ENCODE peak calls at places on chromosomes 2 and 18, in eight cellular contexts. D is AG10803; G is stimulated activated CD4-positive, alpha-beta T cell treated with anti-CD3 and anti-CD28 coated beads, Interleukin-15, amount 100 ng/mL, for 24 hours; W is right lobe of liver; F is NCI-H1930; Z is substantia nigra; M is hypothalamus; Y is NCI-H2081. C is an unnamed sample.

GRCh38 chr2:143231257-143231650 is 102.0 kb downstream of the ARHGAP15 start:
- DNase-seq in Y (no peak), Z (no peak), F (no peak), M (no peak), G (no peak), W (no peak), D (no peak), C (no peak)

GRCh38 chr2:48145845-48146452 is 239.7 kb upstream of the FBXO11 start:
- DNase-seq in W (no peak), G (no peak), D (no peak), F (no peak), Y (no peak), M (no peak), Z (no peak), C (no peak)

GRCh38 chr2:30421026-30421425 is 26.0 kb upstream of the LCLAT1 start:
- DNase-seq in W (no peak), F (no peak), M (no peak), Z (no peak), G (peak), D (no peak), Y (no peak), C (no peak)

GRCh38 chr2:206981739-206982336 is 42.5 kb downstream of the CPO start:
- DNase-seq in M (peak), W (peak), Z (peak), Y (peak), D (peak), F (peak), G (peak), C (no peak)

GRCh38 chr2:53040536-53041229 is 726.9 kb upstream of the CHAC2 start:
- DNase-seq in G (no peak), F (no peak), Z (no peak), D (no peak), Y (no peak), M (no peak), W (no peak), C (no peak)

GRCh38 chr2:239249781-239250180 is 151.0 kb downstream of the HDAC4 start:
- DNase-seq in F (no peak), Z (peak), Y (peak), G (no peak), M (no peak), D (peak), W (peak), C (peak)

GRCh38 chr2:9982248-9982647 is 30.8 kb downstream of the GRHL1 start:
- DNase-seq in D (peak), M (no peak), F (no peak), Z (no peak), W (no peak), G (no peak), Y (no peak), C (no peak)

GRCh38 chr2:156182132-156182531 is 150.4 kb downstream of the NR4A2 start:
- DNase-seq in M (no peak), F (no peak), D (no peak), W (no peak), Z (no peak), Y (peak), G (no peak), C (no peak)

GRCh38 chr18:39453882-39454281 is 1888.3 kb upstream of the CELF4 start:
- DNase-seq in G (no peak), D (peak), Y (peak), F (no peak), W (no peak), Z (no peak), M (no peak), C (no peak)

GRCh38 chr2:46814160-46814559 is 101.4 kb downstream of the MCFD2 start:
- DNase-seq in Z (no peak), D (peak), F (no peak), M (no peak), G (no peak), Y (no peak), W (peak), C (peak)

GRCh38 chr2:25379535-25379934 is 37.8 kb upstream of the DNMT3A start:
- DNase-seq in Y (no peak), Z (no peak), W (no peak), M (no peak), F (no peak), G (no peak), D (no peak), C (no peak)

GRCh38 chr2:177693658-177694334 is 301.2 kb downstream of the AGPS start:
- DNase-seq in G (no peak), Z (no peak), F (no peak), M (no peak), D (no peak), Y (no peak), W (no peak), C (no peak)

GRCh38 chr18:10659000-10659399 is 133.2 kb downstream of the NAPG start:
- DNase-seq in G (no peak), Y (peak), Z (no peak), F (peak), M (no peak), W (no peak), D (no peak), C (no peak)

GRCh38 chr2:227717687-227718567 is at the start of gene SLC19A3:
- DNase-seq in W (peak), Z (peak), G (peak), F (peak), Y (peak), M (peak), D (peak), C (peak)

GRCh38 chr2:64649626-64650025 is 4.1 kb downstream of the SERTAD2 start:
- DNase-seq in M (no peak), W (peak), Y (no peak), G (no peak), Z (no peak), D (no peak), F (no peak), C (peak)

GRCh38 chr18:27609221-27609620 is 424.1 kb upstream of the CHST9 start:
- DNase-seq in F (no peak), D (no peak), Y (no peak), G (no peak), Z (no peak), M (no peak), W (no peak), C (no peak)

GRCh38 chr18:32455346-32455745 is 15.3 kb downstream of the GAREM1 start:
- DNase-seq in W (no peak), F (no peak), D (no peak), G (no peak), Y (no peak), M (no peak), Z (no peak), C (no peak)

GRCh38 chr2:17146358-17146757 is 371.9 kb downstream of the RAD51AP2 start:
- DNase-seq in Z (no peak), G (no peak), M (no peak), D (no peak), Y (no peak), F (no peak), W (no peak), C (no peak)

GRCh38 chr2:109458512-109458911 is 155.3 kb downstream of the SEPTIN10 start:
- DNase-seq in M (no peak), D (no peak), F (no peak), Z (no peak), W (no peak), G (no peak), Y (no peak), C (no peak)

GRCh38 chr18:30696201-30696600 is 346.3 kb downstream of the DSC3 start:
- DNase-seq in Z (no peak), G (no peak), D (no peak), M (no peak), F (no peak), Y (no peak), W (no peak), C (no peak)

GRCh38 chr2:60556441-60556997 is 3.1 kb upstream of the BCL11A start:
- DNase-seq in W (no peak), Z (no peak), G (no peak), D (no peak), Y (peak), F (no peak), M (no peak), C (peak)

GRCh38 chr2:23633966-23634365 is 249.0 kb downstream of the KLHL29 start:
- DNase-seq in W (no peak), D (no peak), Y (no peak), Z (no peak), M (no peak), F (no peak), G (no peak), C (no peak)

GRCh38 chr2:111042772-111043771 is 77.6 kb upstream of the BCL2L11 start:
- DNase-seq in M (no peak), Z (no peak), Y (no peak), F (no peak), D (no peak), G (peak), W (no peak), C (peak)

GRCh38 chr2:37786153-37786809 is 114.8 kb upstream of the CDC42EP3 start:
- DNase-seq in M (no peak), Y (peak), W (no peak), G (no peak), F (no peak), D (no peak), Z (no peak), C (no peak)